ENCODE peak calls at places on chromosomes 16 and 17, in five cellular contexts. I is K562, J is HepG2, A is H1, L is GM12878. K is an unnamed sample.
A peak's percentile ranks its signal among the peaks of the same experiment; 100 is the strongest.

GRCh38 chr16:82891424-82891823 is 264.7 kb downstream of the CDH13 start:
- DNase-seq in I (no peak), J (no peak), A (no peak), L (no peak), K (no peak)

GRCh38 chr17:36937961-36938565 is 788 bp downstream of the LHX1 start:
- DNase-seq in I (no peak), J (no peak), A (no peak), L (no peak), K (no peak)

GRCh38 chr17:19644493-19645210 is 3.9 kb upstream of the ALDH3A2 start:
- DNase-seq in I (no peak), J (no peak), A (no peak), L (no peak), K (no peak)

GRCh38 chr17:7014995-7015586 is 2.7 kb downstream of the RNASEK start:
- DNase-seq in I (no peak), J (no peak), A (no peak), L (peak; percentile 54), K (no peak)

GRCh38 chr17:44556114-44556853 is 1.0 kb upstream of the FZD2 start:
- DNase-seq in I (peak; percentile 69), J (peak; percentile 15), A (peak; percentile 80), L (peak; percentile 30), K (peak; percentile 74)

GRCh38 chr16:57781741-57782606 is 20.3 kb downstream of the KIFC3 start:
- DNase-seq in I (no peak), J (peak; percentile 94), A (no peak), L (no peak), K (no peak)

GRCh38 chr17:72590382-72590781 is 469.6 kb downstream of the SOX9 start:
- DNase-seq in I (no peak), J (peak; percentile 19), A (no peak), L (no peak), K (no peak)

GRCh38 chr17:30956764-30957374 is 14.0 kb upstream of the RNF135 start:
- DNase-seq in I (no peak), J (no peak), A (no peak), L (no peak), K (no peak)

GRCh38 chr16:29007865-29008593 is 23.2 kb downstream of the LAT start:
- DNase-seq in I (peak; percentile 56), J (no peak), A (no peak), L (no peak), K (no peak)

GRCh38 chr16:27641260-27641659 is 91.3 kb downstream of the KATNIP start:
- DNase-seq in I (peak; percentile 50), J (no peak), A (no peak), L (no peak), K (no peak)

GRCh38 chr17:3870871-3871306 is 22.0 kb downstream of the CAMKK1 start:
- DNase-seq in I (peak; percentile 62), J (no peak), A (no peak), L (no peak), K (no peak)

GRCh38 chr16:65278874-65279273 is 157.0 kb upstream of the CDH11 start:
- DNase-seq in I (no peak), J (no peak), A (no peak), L (no peak), K (no peak)

GRCh38 chr17:9162275-9162985 is 141.1 kb downstream of the NTN1 start:
- DNase-seq in I (peak; percentile 53), J (no peak), A (peak; percentile 51), L (no peak), K (peak; percentile 32)

GRCh38 chr17:16942141-16943031 is 29.5 kb downstream of the TNFRSF13B start:
- DNase-seq in I (no peak), J (peak; percentile 27), A (no peak), L (no peak), K (no peak)

GRCh38 chr17:37648555-37648954 is 5.3 kb upstream of the DDX52 start:
- DNase-seq in I (no peak), J (no peak), A (no peak), L (no peak), K (no peak)

GRCh38 chr16:27189335-27189972 is 13.9 kb upstream of the KDM8 start:
- DNase-seq in I (no peak), J (no peak), A (no peak), L (no peak), K (no peak)

GRCh38 chr17:10198509-10199249 is at the start of gene GAS7:
- DNase-seq in I (no peak), J (no peak), A (no peak), L (no peak), K (no peak)

GRCh38 chr16:85173981-85174751 is 61.9 kb upstream of the CIBAR2 start:
- DNase-seq in I (no peak), J (peak; percentile 53), A (no peak), L (no peak), K (peak; percentile 57)

GRCh38 chr16:62755938-62756337 is 719.7 kb upstream of the CDH8 start:
- DNase-seq in I (no peak), J (no peak), A (no peak), L (no peak), K (no peak)

GRCh38 chr16:72264776-72265175 is 92.8 kb upstream of the PMFBP1 start:
- DNase-seq in I (no peak), J (no peak), A (no peak), L (no peak), K (no peak)

GRCh38 chr17:16438557-16439302 is 23.4 kb downstream of the TRPV2 start:
- DNase-seq in I (peak; percentile 98), J (peak; percentile 100), A (peak; percentile 99), L (peak; percentile 98), K (peak; percentile 100)

GRCh38 chr16:85662976-85663830 is 25.6 kb downstream of the GINS2 start:
- DNase-seq in I (no peak), J (no peak), A (no peak), L (no peak), K (no peak)

GRCh38 chr16:35449663-35450062 is 1990.3 kb downstream of the TP53TG3F start:
- DNase-seq in I (no peak), J (no peak), A (no peak), L (no peak), K (no peak)

GRCh38 chr16:17471745-17472075 is 950 bp upstream of the XYLT1 start:
- DNase-seq in I (no peak), J (no peak), A (no peak), L (no peak), K (no peak)

GRCh38 chr16:68798398-68798797 is 44.9 kb upstream of the TANGO6 start:
- DNase-seq in I (no peak), J (no peak), A (no peak), L (no peak), K (no peak)

GRCh38 chr16:70252355-70252988 is 732 bp upstream of the EXOSC6 start:
- DNase-seq in I (peak; percentile 39), J (no peak), A (no peak), L (no peak), K (peak; percentile 30)

GRCh38 chr17:46925185-46925858 is 2.4 kb downstream of the GOSR2 start:
- DNase-seq in I (no peak), J (peak; percentile 40), A (no peak), L (no peak), K (no peak)

GRCh38 chr16:88973415-88974050 is 3.5 kb downstream of the CBFA2T3 start:
- DNase-seq in I (no peak), J (no peak), A (no peak), L (no peak), K (no peak)

GRCh38 chr17:48718781-48719641 is 3.3 kb downstream of the PRAC1 start:
- DNase-seq in I (no peak), J (no peak), A (no peak), L (no peak), K (no peak)

GRCh38 chr16:72558501-72558900 is 386.5 kb upstream of the PMFBP1 start:
- DNase-seq in I (no peak), J (no peak), A (no peak), L (no peak), K (no peak)

GRCh38 chr16:81940781-81941560 is 70.3 kb downstream of the SDR42E1 start:
- DNase-seq in I (peak; percentile 48), J (peak; percentile 47), A (no peak), L (no peak), K (peak; percentile 57)

GRCh38 chr17:47427985-47428384 is 102.9 kb upstream of the NPEPPS start:
- DNase-seq in I (no peak), J (peak; percentile 51), A (no peak), L (no peak), K (no peak)

GRCh38 chr16:47475786-47476185 is 14.7 kb downstream of the PHKB start:
- DNase-seq in I (no peak), J (peak; percentile 93), A (no peak), L (no peak), K (no peak)
- TF ChIP-seq HDAC2 in I (no peak), J (peak; percentile 93), A (no peak), L (no peak), K (no peak)

DNA sequence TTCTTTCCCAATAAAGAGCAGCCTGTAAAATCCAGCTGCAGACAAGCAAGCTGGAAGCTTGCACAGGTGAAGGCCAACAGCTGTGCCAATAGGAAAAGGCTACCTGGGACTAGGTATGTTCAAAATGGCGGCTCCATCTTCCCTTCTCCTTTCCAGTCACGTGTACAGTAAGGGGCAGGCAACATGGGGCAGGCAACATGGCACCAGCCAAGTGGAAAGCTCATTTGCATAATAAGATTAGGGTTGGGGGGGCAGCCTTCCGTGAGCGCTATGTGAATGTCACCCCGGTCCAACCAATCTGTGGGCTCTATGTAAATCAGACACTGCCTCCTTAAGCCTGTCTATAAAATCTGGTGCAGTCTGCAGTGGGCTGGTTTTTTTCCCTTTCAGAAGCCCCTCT is 31.3 kb downstream of the TVP23A start:
- DNase-seq in I (peak; percentile 35), J (no peak), A (no peak), L (no peak), K (no peak)
- TF ChIP-seq HDAC2 in I (no peak), J (no peak), A (no peak), L (no peak), K (no peak)

DNA sequence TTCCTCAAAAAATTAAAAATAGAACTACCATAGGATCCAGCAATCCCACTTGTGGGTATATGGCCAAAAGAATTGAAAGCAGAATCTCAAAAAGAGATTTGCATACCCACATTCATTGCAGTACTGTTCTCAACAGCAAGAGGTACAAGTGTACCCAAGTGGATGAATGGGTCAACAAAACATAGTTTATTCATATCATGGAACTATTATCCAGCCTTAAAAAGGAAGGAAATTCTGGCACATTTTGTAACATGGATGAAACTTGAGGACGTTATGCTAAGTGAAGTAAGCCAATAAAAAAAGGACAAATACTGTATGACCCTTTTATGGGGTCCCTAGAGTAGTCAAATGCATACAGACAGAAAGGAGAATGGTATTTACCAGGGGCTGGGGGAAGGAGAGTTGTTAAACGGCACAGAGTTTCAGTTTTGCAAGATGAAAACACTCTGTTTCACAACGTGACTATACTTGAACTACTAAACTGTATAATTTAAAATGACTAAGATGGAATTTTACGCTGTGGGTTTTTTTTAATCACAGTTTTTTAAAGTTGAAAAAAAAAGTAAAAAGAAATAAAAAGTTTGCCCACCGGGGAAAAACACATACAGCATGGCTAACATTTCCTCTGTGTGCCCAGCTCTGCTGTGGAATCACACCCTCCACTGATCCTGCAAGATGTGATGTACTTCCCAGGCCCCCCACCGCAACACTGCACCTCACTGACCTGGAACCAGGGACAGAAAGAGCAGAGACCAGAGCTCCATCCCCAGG is 6.1 kb downstream of the TVP23A start:
- DNase-seq in I (no peak), J (no peak), A (no peak), L (peak; percentile 57), K (no peak)
- TF ChIP-seq HDAC2 in I (no peak), J (no peak), A (no peak), L (no peak), K (no peak)

GRCh38 chr17:38978180-38978579 is 11.0 kb upstream of the FBXO47 start:
- DNase-seq in I (no peak), J (no peak), A (no peak), L (no peak), K (no peak)

GRCh38 chr17:38980455-38981217 is 13.4 kb upstream of the FBXO47 start:
- DNase-seq in I (no peak), J (no peak), A (no peak), L (no peak), K (no peak)

GRCh38 chr17:38981640-38982039 is 14.4 kb upstream of the FBXO47 start:
- DNase-seq in I (no peak), J (no peak), A (no peak), L (no peak), K (no peak)

GRCh38 chr17:38982858-38983746 is 15.9 kb upstream of the FBXO47 start:
- DNase-seq in I (peak; percentile 64), J (peak; percentile 69), A (peak; percentile 13), L (peak; percentile 19), K (peak; percentile 79)
- TF ChIP-seq HDAC2 in I (no peak), J (no peak), A (no peak), L (no peak), K (no peak)